ENCODE peak calls at places on chromosomes 1 and 21, in six cellular contexts. One of them, this sample, is unnamed.

GRCh38 chr1:232428781-232429530 is 201.0 kb downstream of the SIPA1L2 start:
- DNase-seq in tibial artery: no peak
- DNase-seq in SJSA1: peak; percentile 60
- DNase-seq in left lung: no peak
- DNase-seq in tibial nerve: no peak
- DNase-seq in right lobe of liver: no peak
- DNase-seq in this sample: no peak

GRCh38 chr1:205595861-205596260 is 36.0 kb downstream of the ELK4 start:
- DNase-seq in SJSA1: no peak
- DNase-seq in right lobe of liver: no peak
- DNase-seq in left lung: no peak
- DNase-seq in tibial nerve: no peak
- DNase-seq in tibial artery: no peak
- DNase-seq in this sample: no peak

GRCh38 chr1:109814223-109814622 is 50.5 kb upstream of the EPS8L3 start:
- DNase-seq in right lobe of liver: no peak
- DNase-seq in left lung: no peak
- DNase-seq in SJSA1: no peak
- DNase-seq in tibial artery: no peak
- DNase-seq in tibial nerve: no peak
- DNase-seq in this sample: no peak

GRCh38 chr1:189987509-189987908 is 490.2 kb downstream of the BRINP3 start:
- DNase-seq in right lobe of liver: no peak
- DNase-seq in left lung: no peak
- DNase-seq in SJSA1: no peak
- DNase-seq in tibial artery: no peak
- DNase-seq in tibial nerve: no peak
- DNase-seq in this sample: no peak

GRCh38 chr1:12215562-12215961 is 14.3 kb upstream of the VPS13D start:
- DNase-seq in left lung: no peak
- DNase-seq in SJSA1: no peak
- DNase-seq in right lobe of liver: no peak
- DNase-seq in tibial artery: no peak
- DNase-seq in tibial nerve: no peak
- DNase-seq in this sample: no peak

GRCh38 chr1:37575692-37576091 is 19.0 kb downstream of the DNALI1 start:
- DNase-seq in right lobe of liver: no peak
- DNase-seq in tibial artery: no peak
- DNase-seq in left lung: no peak
- DNase-seq in tibial nerve: no peak
- DNase-seq in SJSA1: no peak
- DNase-seq in this sample: no peak

GRCh38 chr1:65955503-65955902 is 162.8 kb downstream of the PDE4B start:
- DNase-seq in right lobe of liver: no peak
- DNase-seq in SJSA1: no peak
- DNase-seq in tibial artery: no peak
- DNase-seq in tibial nerve: no peak
- DNase-seq in left lung: no peak
- DNase-seq in this sample: no peak

GRCh38 chr1:226872455-226872854 is 2.0 kb downstream of the PSEN2 start:
- DNase-seq in tibial nerve: no peak
- DNase-seq in right lobe of liver: no peak
- DNase-seq in tibial artery: no peak
- DNase-seq in left lung: no peak
- DNase-seq in SJSA1: peak; percentile 13
- DNase-seq in this sample: no peak

GRCh38 chr1:248755505-248755904 is at the start of gene LYPD8:
- DNase-seq in tibial nerve: no peak
- DNase-seq in right lobe of liver: no peak
- DNase-seq in left lung: no peak
- DNase-seq in SJSA1: no peak
- DNase-seq in tibial artery: no peak
- DNase-seq in this sample: peak; percentile 53

GRCh38 chr1:11862890-11863289 is 4.1 kb upstream of the NPPB start:
- DNase-seq in SJSA1: peak; percentile 44
- DNase-seq in tibial nerve: no peak
- DNase-seq in tibial artery: no peak
- DNase-seq in right lobe of liver: no peak
- DNase-seq in left lung: peak; percentile 6
- DNase-seq in this sample: no peak

GRCh38 chr1:32273389-32274208 is 18.3 kb upstream of the HDAC1 start:
- DNase-seq in tibial nerve: no peak
- DNase-seq in left lung: no peak
- DNase-seq in right lobe of liver: no peak
- DNase-seq in tibial artery: no peak
- DNase-seq in SJSA1: no peak
- DNase-seq in this sample: peak; percentile 74

GRCh38 chr1:225919906-225920305 is 4.1 kb downstream of the PYCR2 start:
- DNase-seq in left lung: no peak
- DNase-seq in SJSA1: no peak
- DNase-seq in tibial artery: peak; percentile 80
- DNase-seq in tibial nerve: peak; percentile 40
- DNase-seq in right lobe of liver: peak; percentile 59
- DNase-seq in this sample: peak; percentile 55

GRCh38 chr21:35020902-35021301 is 28.2 kb downstream of the RUNX1 start:
- DNase-seq in tibial artery: no peak
- DNase-seq in SJSA1: peak; percentile 23
- DNase-seq in right lobe of liver: no peak
- DNase-seq in tibial nerve: no peak
- DNase-seq in left lung: no peak
- DNase-seq in this sample: no peak

GRCh38 chr1:112693821-112694220 is 13.1 kb downstream of the RHOC start:
- DNase-seq in tibial artery: peak; percentile 10
- DNase-seq in SJSA1: no peak
- DNase-seq in right lobe of liver: no peak
- DNase-seq in tibial nerve: no peak
- DNase-seq in left lung: no peak
- DNase-seq in this sample: no peak

GRCh38 chr1:112696578-112697320 is 10.2 kb downstream of the RHOC start:
- DNase-seq in left lung: no peak
- DNase-seq in tibial artery: peak; percentile 4
- DNase-seq in right lobe of liver: no peak
- DNase-seq in tibial nerve: no peak
- DNase-seq in SJSA1: no peak
- DNase-seq in this sample: no peak

GRCh38 chr1:112697781-112698201 is 9.1 kb downstream of the RHOC start:
- DNase-seq in SJSA1: no peak
- DNase-seq in left lung: no peak
- DNase-seq in tibial artery: no peak
- DNase-seq in right lobe of liver: no peak
- DNase-seq in tibial nerve: no peak
- DNase-seq in this sample: no peak

GRCh38 chr1:112694363-112694929 is 12.5 kb downstream of the RHOC start:
- DNase-seq in SJSA1: no peak
- DNase-seq in tibial artery: peak; percentile 7
- DNase-seq in tibial nerve: no peak
- DNase-seq in right lobe of liver: no peak
- DNase-seq in left lung: no peak
- DNase-seq in this sample: no peak

GRCh38 chr1:112695276-112695675 is 11.7 kb downstream of the RHOC start:
- DNase-seq in tibial artery: peak; percentile 16
- DNase-seq in right lobe of liver: no peak
- DNase-seq in tibial nerve: no peak
- DNase-seq in left lung: no peak
- DNase-seq in SJSA1: no peak
- DNase-seq in this sample: no peak
- H3K36me3 ChIP-seq in tibial artery: peaks cover 14% of the 10 kb centered on the region
- H3K36me3 ChIP-seq in right lobe of liver: no peaks in the 10 kb centered on the region
- H3K36me3 ChIP-seq in tibial nerve: peaks cover 11% of the 10 kb centered on the region
- H3K36me3 ChIP-seq in left lung: peaks cover 89% of the 10 kb centered on the region
- H3K36me3 ChIP-seq in SJSA1: peaks cover 98% of the 10 kb centered on the region
- H3K36me3 ChIP-seq in this sample: peaks cover 4% of the 10 kb centered on the region

DNA sequence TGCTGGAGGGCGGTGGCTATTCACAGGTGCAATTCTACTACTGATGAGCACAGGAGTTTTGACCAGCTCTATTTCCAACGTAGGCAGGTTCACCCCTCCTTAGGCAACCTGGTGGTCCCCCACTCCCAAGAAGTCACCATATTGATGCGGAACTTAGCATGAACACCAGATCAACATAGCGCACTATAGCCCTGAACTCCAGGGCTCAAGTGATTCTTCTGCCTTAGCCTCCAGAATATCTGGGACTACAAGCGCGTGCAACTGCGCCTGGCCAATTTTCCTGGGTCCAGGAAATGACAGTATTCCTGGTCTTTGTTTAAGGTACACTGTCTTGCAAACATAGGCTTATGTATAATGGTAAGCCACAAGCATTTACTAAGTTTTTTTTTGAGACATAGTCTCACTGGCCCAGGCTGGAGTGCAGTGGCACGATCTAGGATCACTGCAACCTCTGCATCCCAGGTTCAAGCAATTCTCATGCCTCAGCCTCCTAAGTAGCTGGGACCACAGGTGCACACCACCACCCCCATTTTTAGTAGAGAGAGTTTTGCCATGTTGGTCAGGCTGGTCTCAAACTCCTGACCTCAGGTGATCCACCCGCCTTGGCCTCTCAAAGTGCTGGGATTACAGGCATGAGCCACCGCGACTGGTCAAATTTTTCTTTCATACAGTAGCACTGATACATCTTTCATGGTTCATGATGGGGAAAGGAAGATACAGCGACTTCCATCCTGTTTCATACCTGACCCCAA is 12.6 kb downstream of the MCL1 start:
- DNase-seq in right lobe of liver: no peak
- DNase-seq in tibial artery: no peak
- DNase-seq in tibial nerve: no peak
- DNase-seq in SJSA1: no peak
- DNase-seq in left lung: no peak
- DNase-seq in this sample: no peak
- H3K4me1 ChIP-seq in right lobe of liver: peaks cover 20% of the 10 kb centered on the region
- H3K4me1 ChIP-seq in tibial artery: peaks cover 85% of the 10 kb centered on the region
- H3K4me1 ChIP-seq in tibial nerve: peaks cover 87% of the 10 kb centered on the region
- H3K4me1 ChIP-seq in SJSA1: peaks cover 74% of the 10 kb centered on the region
- H3K4me1 ChIP-seq in left lung: peaks cover 98% of the 10 kb centered on the region
- H3K4me1 ChIP-seq in this sample: peaks cover 79% of the 10 kb centered on the region

GRCh38 chr1:8420318-8420717 is 102.4 kb downstream of the SLC45A1 start:
- DNase-seq in tibial nerve: no peak
- DNase-seq in left lung: no peak
- DNase-seq in SJSA1: no peak
- DNase-seq in tibial artery: no peak
- DNase-seq in right lobe of liver: no peak
- DNase-seq in this sample: no peak
- H3K4me3 ChIP-seq in tibial nerve: peak overlapping the region; percentile 95
- H3K4me3 ChIP-seq in left lung: peak overlapping the region; percentile 71
- H3K4me3 ChIP-seq in SJSA1: no peak overlapping the region
- H3K4me3 ChIP-seq in tibial artery: peak overlapping the region; percentile 73
- H3K4me3 ChIP-seq in right lobe of liver: peak overlapping the region; percentile 70
- H3K4me3 ChIP-seq in this sample: no peak overlapping the region

GRCh38 chr1:169390303-169390702 is 22.3 kb downstream of the BLZF1 start:
- DNase-seq in SJSA1: no peak
- DNase-seq in tibial nerve: no peak
- DNase-seq in right lobe of liver: no peak
- DNase-seq in left lung: no peak
- DNase-seq in tibial artery: no peak
- DNase-seq in this sample: no peak
- H3K36me3 ChIP-seq in SJSA1: peaks cover 53% of the 10 kb centered on the region
- H3K36me3 ChIP-seq in tibial nerve: no peaks in the 10 kb centered on the region
- H3K36me3 ChIP-seq in right lobe of liver: no peaks in the 10 kb centered on the region
- H3K36me3 ChIP-seq in left lung: peaks cover 92% of the 10 kb centered on the region
- H3K36me3 ChIP-seq in tibial artery: peaks cover 63% of the 10 kb centered on the region
- H3K36me3 ChIP-seq in this sample: no peaks in the 10 kb centered on the region

GRCh38 chr1:156664949-156665411 is 12.2 kb downstream of the NES start:
- DNase-seq in right lobe of liver: no peak
- DNase-seq in SJSA1: peak; percentile 57
- DNase-seq in tibial artery: peak; percentile 42
- DNase-seq in tibial nerve: no peak
- DNase-seq in left lung: peak; percentile 55
- DNase-seq in this sample: peak; percentile 67
- H3K4me1 ChIP-seq in right lobe of liver: no peaks in the 10 kb centered on the region
- H3K4me1 ChIP-seq in SJSA1: peaks cover 79% of the 10 kb centered on the region
- H3K4me1 ChIP-seq in tibial artery: peaks cover 75% of the 10 kb centered on the region
- H3K4me1 ChIP-seq in tibial nerve: peaks cover 74% of the 10 kb centered on the region
- H3K4me1 ChIP-seq in left lung: peaks cover 89% of the 10 kb centered on the region
- H3K4me1 ChIP-seq in this sample: peaks cover 39% of the 10 kb centered on the region